ENCODE peak calls at places on chromosomes 16 and 17, in ten cellular contexts. B is HFFc6, V is AG04449, G is natural killer cell, P is endodermal cell, E is HFF-Myc, Z is dorsolateral prefrontal cortex, T is suprapubic skin, N is brain microvascular endothelial cell, R is nephron progenitor cell. A is an unnamed sample.

GRCh38 chr17:50774225-50774803 is 7.0 kb upstream of the ANKRD40CL start:
- DNase-seq in R (no peak), V (no peak), G (no peak), N (no peak), B (no peak), Z (no peak), T (peak; percentile 16), E (no peak), P (peak; percentile 68), A (no peak)

GRCh38 chr16:85098565-85098964 is 13.7 kb downstream of the CIBAR2 start:
- DNase-seq in V (no peak), R (no peak), G (no peak), E (no peak), Z (no peak), N (no peak), P (no peak), T (no peak), B (no peak), A (no peak)

GRCh38 chr17:34379876-34380275 is 16.8 kb upstream of the CCL1 start:
- DNase-seq in B (no peak), R (no peak), N (no peak), V (no peak), G (no peak), P (no peak), E (no peak), T (no peak), Z (no peak), A (no peak)

GRCh38 chr16:69451166-69451565 is 26.7 kb downstream of the CYB5B start:
- DNase-seq in R (no peak), E (no peak), N (no peak), B (peak; percentile 43), G (no peak), V (no peak), P (no peak), T (no peak), Z (no peak), A (no peak)

GRCh38 chr16:24482681-24483202 is 56.6 kb upstream of the RBBP6 start:
- DNase-seq in N (no peak), B (no peak), Z (no peak), T (no peak), V (no peak), R (no peak), P (peak; percentile 83), E (no peak), G (no peak), A (no peak)

GRCh38 chr17:47197821-47198220 is 8.7 kb upstream of the CDC27 start:
- DNase-seq in Z (no peak), P (no peak), B (no peak), N (no peak), T (no peak), E (no peak), V (no peak), R (no peak), G (no peak), A (no peak)

GRCh38 chr17:78341559-78342437 is 18.1 kb downstream of the SOCS3 start:
- DNase-seq in N (no peak), V (no peak), Z (peak; percentile 76), P (peak; percentile 92), G (no peak), T (peak; percentile 86), B (peak; percentile 68), R (peak; percentile 83), E (no peak), A (peak; percentile 88)

GRCh38 chr16:15993946-15994665 is 44.7 kb downstream of the ABCC1 start:
- DNase-seq in B (no peak), G (no peak), P (no peak), V (no peak), N (peak; percentile 65), Z (no peak), E (no peak), R (no peak), T (no peak), A (no peak)

GRCh38 chr17:58956997-58957724 is 149.5 kb downstream of the TRIM37 start:
- DNase-seq in T (no peak), P (no peak), R (no peak), B (peak; percentile 14), E (no peak), V (peak; percentile 33), Z (no peak), N (peak; percentile 86), G (no peak), A (no peak)

GRCh38 chr17:59830007-59830630 is 62.6 kb downstream of the TUBD1 start:
- DNase-seq in B (no peak), P (peak; percentile 58), R (no peak), T (no peak), V (no peak), G (no peak), E (no peak), Z (no peak), N (peak; percentile 63), A (no peak)

GRCh38 chr17:1109606-1110523 is 69.9 kb downstream of the ABR start:
- DNase-seq in P (peak; percentile 92), N (no peak), R (no peak), Z (no peak), E (no peak), V (no peak), T (no peak), B (peak; percentile 21), G (no peak), A (no peak)

GRCh38 chr17:61159415-61159814 is 240.2 kb upstream of the TBX2 start:
- DNase-seq in P (no peak), Z (no peak), T (no peak), R (no peak), B (no peak), V (no peak), G (no peak), E (no peak), N (peak; percentile 33), A (no peak)

GRCh38 chr17:61158372-61158771 is 241.3 kb upstream of the TBX2 start:
- DNase-seq in G (no peak), B (no peak), V (no peak), E (no peak), Z (no peak), R (no peak), P (no peak), N (no peak), T (no peak), A (no peak)

GRCh38 chr17:61160789-61161440 is 238.7 kb upstream of the TBX2 start:
- DNase-seq in B (no peak), R (no peak), G (no peak), P (no peak), E (no peak), T (no peak), Z (no peak), V (no peak), N (no peak), A (no peak)

GRCh38 chr17:61155590-61156181 is 244.0 kb upstream of the TBX2 start:
- DNase-seq in T (no peak), N (no peak), Z (no peak), G (no peak), B (no peak), V (no peak), E (no peak), R (no peak), P (no peak), A (no peak)

DNA sequence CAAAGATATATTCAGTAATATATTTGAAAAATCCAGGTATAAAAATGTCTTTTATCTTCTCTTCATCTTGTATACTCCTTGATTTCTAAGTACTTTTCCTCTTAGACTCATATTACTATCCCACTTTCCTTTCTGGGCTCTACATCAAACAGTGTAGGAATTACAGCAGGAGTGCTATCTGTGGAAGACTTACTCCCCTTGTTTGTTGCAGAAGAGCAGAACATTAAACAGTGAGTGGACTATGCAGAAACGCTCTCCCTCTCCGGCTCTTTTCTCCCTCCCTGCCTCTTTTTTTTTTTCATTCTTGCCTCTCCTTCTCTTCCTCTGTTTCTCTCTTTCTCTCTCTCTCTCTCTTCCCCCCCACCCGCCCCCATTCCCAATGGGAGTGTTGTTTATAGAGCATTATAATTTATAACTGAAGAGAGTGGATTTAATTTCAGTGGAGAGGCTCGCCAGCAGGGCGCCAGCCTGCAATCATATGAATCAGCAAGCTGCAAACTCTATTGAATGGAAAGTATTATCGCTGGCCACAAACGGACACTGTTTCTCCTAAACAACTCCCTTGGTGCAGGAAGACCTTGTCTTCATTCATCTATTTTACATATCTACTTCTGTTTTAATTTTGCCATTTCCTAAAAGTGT is 242.3 kb upstream of the TBX2 start:
- DNase-seq in V (no peak), B (peak; percentile 38), E (no peak), P (no peak), T (no peak), R (peak; percentile 10), N (peak; percentile 49), Z (no peak), G (no peak), A (no peak)
- TF ChIP-seq CTCF in V (no peak), B (peak; percentile 38), E (no peak), P (no peak), T (no peak), R (no peak), N (peak; percentile 38), Z (peak; percentile 15), G (no peak), A (peak; percentile 35)

DNA sequence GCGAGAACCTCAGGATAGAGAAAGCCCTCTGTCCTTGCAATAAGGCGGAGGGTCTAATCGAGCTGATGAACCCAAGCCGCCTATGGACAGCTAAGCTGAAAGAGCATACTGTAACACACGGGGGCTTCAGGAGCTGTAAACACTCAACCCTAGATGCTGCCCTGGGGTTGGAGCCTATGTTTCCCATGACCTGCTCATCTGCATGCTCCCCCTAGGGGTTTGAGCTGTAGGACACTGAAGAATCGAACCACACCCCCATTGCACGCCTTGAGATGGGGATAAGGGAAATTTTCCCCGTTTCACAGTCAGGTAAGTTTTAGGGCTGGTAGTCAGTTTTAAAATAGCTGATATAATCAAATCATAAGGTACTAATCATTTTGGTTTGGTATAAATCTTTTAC is 675.6 kb upstream of the CDH8 start:
- DNase-seq in N (no peak), E (no peak), V (no peak), B (no peak), T (no peak), P (peak; percentile 73), R (no peak), Z (no peak), G (no peak), A (no peak)
- TF ChIP-seq CTCF in N (no peak), E (no peak), V (no peak), B (no peak), T (no peak), P (peak; percentile 66), R (no peak), Z (no peak), G (no peak), A (no peak)

DNA sequence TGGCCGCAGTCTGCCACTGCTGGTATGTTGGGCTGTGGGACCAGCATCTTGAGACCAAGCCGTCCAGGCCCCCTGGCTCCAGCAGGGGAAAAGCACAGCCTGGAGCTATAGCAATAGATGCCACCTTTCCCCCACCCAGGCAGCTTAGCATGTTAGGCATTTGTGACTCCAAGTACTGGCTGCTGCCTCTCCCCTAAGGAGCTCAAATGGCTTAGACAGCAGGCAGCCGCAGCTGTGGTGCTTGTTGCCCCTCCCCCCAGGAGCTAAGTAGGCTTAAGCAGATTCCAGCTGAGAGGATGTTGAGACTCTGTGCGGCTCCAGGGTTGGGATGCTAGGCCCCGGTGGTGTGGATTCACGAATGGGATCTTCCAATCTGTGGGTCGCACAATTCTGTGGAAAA is 88.8 kb upstream of the ANKFN1 start:
- DNase-seq in V (no peak), G (no peak), E (no peak), P (peak; percentile 91), Z (no peak), B (no peak), R (no peak), N (no peak), T (no peak), A (no peak)
- TF ChIP-seq CTCF in V (no peak), G (no peak), E (no peak), P (no peak), Z (no peak), B (no peak), R (no peak), N (no peak), T (no peak), A (no peak)

GRCh38 chr17:81480140-81480917 is 32.3 kb downstream of the ACTG1 start:
- DNase-seq in R (no peak), G (no peak), Z (no peak), E (no peak), N (no peak), V (peak; percentile 23), B (peak; percentile 67), T (no peak), P (no peak), A (no peak)
- TF ChIP-seq CTCF in R (no peak), G (no peak), Z (no peak), E (no peak), N (peak; percentile 39), V (peak; percentile 30), B (no peak), T (no peak), P (no peak), A (no peak)